ENCODE peak calls at places on chromosome 9, in seven cellular contexts. T, G, I, A, E, O and P are unnamed samples.
A peak's percentile ranks its signal among the peaks of the same experiment; 100 is the strongest.

GRCh38 chr9:99377790-99378775 is 156.0 kb downstream of the SEC61B start:
- DNase-seq in A (no peak), G (no peak), O (no peak), T (no peak), I (no peak), E (no peak), P (no peak)

GRCh38 chr9:129491486-129491855 is 129.4 kb downstream of the C9orf50 start:
- DNase-seq in T (no peak), O (no peak), E (no peak), A (no peak), I (peak; percentile 74), G (peak; percentile 83), P (no peak)

GRCh38 chr9:116165912-116166311 is 12.3 kb downstream of the PAPPA start:
- DNase-seq in O (no peak), G (no peak), I (no peak), A (no peak), E (no peak), T (peak; percentile 59), P (no peak)

GRCh38 chr9:8627944-8628679 is 828.5 kb upstream of the DMAC1 start:
- DNase-seq in A (no peak), I (no peak), T (peak; percentile 93), O (no peak), G (no peak), E (no peak), P (no peak)

GRCh38 chr9:34069831-34070230 is 21.1 kb upstream of the UBAP2 start:
- DNase-seq in E (no peak), G (no peak), T (peak; percentile 76), O (no peak), I (no peak), A (no peak), P (no peak)

GRCh38 chr9:2780846-2781245 is 63.0 kb downstream of the PUM3 start:
- DNase-seq in G (no peak), A (no peak), O (no peak), T (peak; percentile 20), I (no peak), E (no peak), P (no peak)

GRCh38 chr9:133023117-133023890 is 7.5 kb upstream of the GTF3C5 start:
- DNase-seq in A (peak; percentile 55), E (peak; percentile 22), T (peak; percentile 22), O (peak; percentile 66), I (no peak), G (peak; percentile 67), P (no peak)

GRCh38 chr9:6354072-6354686 is 26.0 kb downstream of the TPD52L3 start:
- DNase-seq in T (peak; percentile 69), I (no peak), O (peak; percentile 76), G (no peak), E (peak; percentile 69), A (peak; percentile 77), P (no peak)

GRCh38 chr9:12464910-12465512 is 228.2 kb upstream of the TYRP1 start:
- DNase-seq in O (peak; percentile 33), I (no peak), A (peak; percentile 28), T (peak; percentile 26), G (no peak), E (peak; percentile 29), P (no peak)

GRCh38 chr9:21317956-21318923 is 13.1 kb upstream of the IFNA5 start:
- DNase-seq in O (peak; percentile 54), E (peak; percentile 58), G (no peak), I (no peak), A (peak; percentile 57), T (peak; percentile 54), P (no peak)

GRCh38 chr9:36053971-36054370 is 17.3 kb downstream of the RECK start:
- DNase-seq in I (no peak), E (peak; percentile 4), O (no peak), G (no peak), T (no peak), A (no peak), P (no peak)

GRCh38 chr9:80294318-80294717 is 722.6 kb downstream of the TLE4 start:
- DNase-seq in E (no peak), T (no peak), O (no peak), A (no peak), G (no peak), I (no peak), P (no peak)

GRCh38 chr9:120873512-120873911 is 3.5 kb downstream of the PHF19 start:
- DNase-seq in O (no peak), I (no peak), T (peak; percentile 89), A (no peak), E (peak; percentile 73), G (no peak), P (peak; percentile 80)

DNA sequence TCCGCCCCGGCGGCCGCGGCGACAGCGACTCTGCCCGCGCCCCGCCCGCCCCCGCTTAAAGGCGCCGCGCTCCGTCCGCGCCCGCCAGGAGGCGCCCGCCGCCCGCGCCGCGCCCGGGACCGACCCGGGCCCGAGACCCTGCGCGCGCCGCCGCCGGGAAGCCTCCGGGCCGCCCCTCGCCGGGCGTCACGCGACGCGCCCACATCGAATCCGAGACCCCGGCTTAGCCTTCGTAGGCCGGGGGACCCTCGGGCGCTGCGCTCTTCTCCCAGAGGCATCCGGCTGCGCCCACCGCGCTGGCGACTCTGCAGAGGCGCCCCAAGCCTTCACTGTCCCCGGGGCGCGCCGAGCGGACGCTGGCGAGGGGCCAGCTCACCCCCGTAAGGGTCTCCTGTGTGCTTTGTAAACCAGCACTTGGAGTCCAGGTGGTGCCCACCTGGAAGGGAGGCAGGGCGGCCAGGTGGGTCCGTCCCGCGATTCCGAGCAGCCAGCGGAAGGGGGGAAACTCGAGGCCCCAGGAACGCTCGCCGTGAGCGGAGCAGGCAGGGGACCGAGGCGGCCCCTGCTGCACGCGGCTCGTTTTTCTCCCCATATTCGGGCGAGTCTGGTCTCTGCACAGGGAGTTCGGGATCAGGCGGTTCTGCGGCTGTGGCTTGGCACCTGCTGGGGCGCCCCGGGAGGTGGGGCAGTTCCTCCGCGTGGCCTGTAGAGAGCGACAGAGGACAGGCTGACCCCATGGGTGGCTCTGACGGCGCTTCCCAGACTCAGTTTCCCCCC is 432 bp upstream of the ABCA2 start:
- DNase-seq in O (peak; percentile 68), T (peak; percentile 67), A (peak; percentile 62), E (peak; percentile 64), I (peak; percentile 77), G (peak; percentile 82), P (peak; percentile 74)
- TF ChIP-seq CTCF in O (peak; percentile 62), T (peak; percentile 63), A (peak; percentile 60), E (peak; percentile 66), I (no peak), G (peak; percentile 7), P (no peak)

DNA sequence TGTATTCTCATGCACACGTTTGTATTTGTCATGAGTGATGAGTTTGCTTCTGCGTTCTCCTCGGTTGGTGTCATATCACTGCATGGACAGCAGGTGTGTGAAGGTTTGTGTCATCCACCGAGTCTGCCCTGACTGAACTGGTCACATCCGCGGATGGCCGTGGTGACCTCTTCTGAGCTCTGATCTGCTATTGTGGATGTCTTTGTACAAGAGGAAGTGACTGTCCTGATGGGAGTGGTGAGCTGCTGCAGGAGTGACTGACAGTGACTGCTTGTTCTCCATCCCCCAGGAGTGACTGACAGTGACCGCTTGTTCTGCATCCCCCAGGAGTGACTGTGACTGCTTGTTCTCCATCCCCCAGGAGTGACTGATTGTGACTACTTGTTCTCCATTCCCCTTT is 69.9 kb downstream of the EHMT1 start:
- DNase-seq in T (no peak), E (no peak), G (no peak), A (no peak), O (no peak), I (no peak), P (no peak)
- TF ChIP-seq CTCF in T (no peak), E (no peak), G (no peak), A (no peak), O (no peak), I (no peak), P (no peak)

DNA sequence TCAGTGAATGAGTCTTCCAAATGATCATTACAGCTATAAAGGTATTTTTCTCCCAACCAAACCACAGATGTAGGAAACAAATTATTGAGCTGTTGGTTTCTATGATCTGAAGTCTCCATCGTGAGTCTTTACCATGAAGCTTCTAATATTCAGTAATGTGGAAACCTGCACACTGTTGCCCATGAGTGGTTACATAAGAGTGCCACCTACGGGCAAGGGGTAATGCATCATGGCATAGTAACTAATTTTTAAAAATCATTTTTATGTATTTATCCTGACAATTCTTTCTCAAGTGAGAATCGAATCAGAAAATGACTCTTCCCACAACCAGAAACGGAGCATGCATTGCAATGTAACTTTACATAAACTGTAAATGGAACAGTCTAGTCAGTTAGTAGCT is 282.5 kb upstream of the SMARCA2 start:
- DNase-seq in A (peak; percentile 35), E (peak; percentile 17), T (peak; percentile 41), O (peak; percentile 12), I (no peak), G (no peak), P (no peak)
- TF ChIP-seq CTCF in A (peak; percentile 43), E (peak; percentile 33), T (peak; percentile 60), O (peak; percentile 75), I (no peak), G (no peak), P (no peak)

GRCh38 chr9:114561771-114562170 is 25.8 kb upstream of the ATP6V1G1 start:
- DNase-seq in O (no peak), T (no peak), G (no peak), I (no peak), E (no peak), A (no peak), P (no peak)
- TF ChIP-seq CTCF in O (no peak), T (no peak), G (no peak), I (no peak), E (no peak), A (no peak), P (no peak)

DNA sequence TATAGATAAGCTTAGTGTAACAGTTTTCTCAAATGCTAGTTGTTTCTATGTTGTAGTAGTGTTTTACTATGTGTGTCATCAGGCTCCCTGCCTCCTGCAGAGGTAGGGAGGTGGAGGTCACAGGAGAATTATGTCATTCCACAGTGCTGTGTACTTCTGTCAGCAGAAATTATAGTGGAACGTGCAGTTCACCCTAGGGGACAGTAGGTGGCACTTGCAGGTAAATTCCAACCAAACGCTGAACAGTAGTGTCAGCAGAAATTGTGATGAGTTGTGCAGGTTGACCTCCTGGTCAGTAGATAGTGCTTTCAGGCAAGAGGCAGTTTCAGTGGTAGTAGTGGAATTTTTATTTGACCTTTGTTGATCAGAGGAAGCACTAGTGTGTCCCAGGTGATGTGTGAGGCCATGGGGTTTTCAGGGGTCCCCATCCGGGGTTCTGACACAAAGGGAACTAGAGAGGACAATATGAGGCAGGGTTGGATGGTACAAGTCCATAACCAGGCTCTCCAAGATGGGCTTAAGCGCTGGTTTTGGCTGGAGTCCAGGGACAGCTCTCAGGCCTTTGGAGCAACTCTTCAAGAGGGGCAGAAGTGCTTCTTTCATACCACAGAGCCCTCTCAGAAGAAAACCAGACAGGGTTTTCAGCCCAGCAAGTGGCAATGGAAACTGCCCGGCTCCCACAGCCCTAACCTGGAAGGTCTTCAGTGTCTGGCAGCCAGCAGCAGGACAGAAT is 402.9 kb downstream of the CYLC2 start:
- DNase-seq in T (peak; percentile 85), A (peak; percentile 65), E (peak; percentile 66), I (no peak), O (peak; percentile 31), G (no peak), P (peak; percentile 47)
- TF ChIP-seq CTCF in T (peak; percentile 86), A (peak; percentile 73), E (peak; percentile 43), I (peak; percentile 67), O (peak; percentile 79), G (peak; percentile 62), P (peak; percentile 58)

GRCh38 chr9:84137968-84138367 is 157.4 kb downstream of the RMI1 start:
- DNase-seq in T (peak; percentile 88), A (peak; percentile 26), O (peak; percentile 2), E (peak; percentile 13), I (no peak), G (no peak), P (no peak)
- TF ChIP-seq CTCF in T (no peak), A (no peak), O (no peak), E (no peak), I (no peak), G (no peak), P (no peak)

GRCh38 chr9:124764774-124765438 is 6.2 kb downstream of the NR6A1 start:
- DNase-seq in T (peak; percentile 45), O (peak; percentile 80), G (no peak), E (peak; percentile 53), I (no peak), A (peak; percentile 73), P (no peak)
- TF ChIP-seq CTCF in T (peak; percentile 43), O (peak; percentile 78), G (peak; percentile 14), E (peak; percentile 50), I (peak; percentile 18), A (peak; percentile 27), P (no peak)